ENCODE peak calls at places on chromosome 22, in four cellular contexts. P, E, K and M are unnamed samples.
A peak's percentile ranks its signal among the peaks of the same experiment; 100 is the strongest.

GRCh38 chr22:48494968-48495750 is 1332.5 kb downstream of the BRD1 start:
- DNase-seq in P (no peak), E (peak; percentile 40), K (no peak), M (no peak)

GRCh38 chr22:43957871-43958270 is 2.6 kb downstream of the SAMM50 start:
- DNase-seq in P (no peak), E (peak; percentile 19), K (no peak), M (no peak)

GRCh38 chr22:29674121-29674520 is 45.7 kb upstream of the CABP7 start:
- DNase-seq in P (no peak), E (no peak), K (no peak), M (no peak)

GRCh38 chr22:19543970-19544708 is 19.9 kb upstream of the CLDN5 start:
- DNase-seq in P (peak; percentile 31), E (no peak), K (peak; percentile 44), M (no peak)

GRCh38 chr22:20486229-20486628 is 9.4 kb downstream of the KLHL22 start:
- DNase-seq in P (no peak), E (no peak), K (no peak), M (no peak)

GRCh38 chr22:20885557-20886323 is 26.9 kb downstream of the SNAP29 start:
- DNase-seq in P (peak; percentile 87), E (peak; percentile 89), K (peak; percentile 84), M (no peak)

GRCh38 chr22:34800265-34800664 is 265.7 kb upstream of the ISX start:
- DNase-seq in P (peak; percentile 68), E (no peak), K (no peak), M (no peak)

GRCh38 chr22:39290724-39291161 is 28.7 kb downstream of the RPL3 start:
- DNase-seq in P (peak; percentile 41), E (peak; percentile 84), K (no peak), M (no peak)

GRCh38 chr22:23060612-23061400 is 9.5 kb upstream of the GNAZ start:
- DNase-seq in P (no peak), E (no peak), K (peak; percentile 2), M (peak; percentile 72)

GRCh38 chr22:40875111-40875510 is 13.2 kb upstream of the DNAJB7 start:
- DNase-seq in P (no peak), E (no peak), K (no peak), M (no peak)

GRCh38 chr22:33114570-33114969 is 56.4 kb upstream of the SYN3 start:
- DNase-seq in P (no peak), E (no peak), K (peak; percentile 67), M (no peak)

GRCh38 chr22:29048822-29049654 is 12.6 kb downstream of the C22orf31 start:
- DNase-seq in P (no peak), E (no peak), K (no peak), M (no peak)

GRCh38 chr22:20811971-20812660 is 38.2 kb downstream of the SERPIND1 start:
- DNase-seq in P (no peak), E (no peak), K (no peak), M (no peak)

GRCh38 chr22:19082793-19083192 is 39.4 kb downstream of the DGCR2 start:
- DNase-seq in P (no peak), E (peak; percentile 52), K (no peak), M (no peak)

GRCh38 chr22:48781391-48781790 is 1046.3 kb downstream of the BRD1 start:
- DNase-seq in P (no peak), E (peak; percentile 52), K (no peak), M (peak; percentile 55)

GRCh38 chr22:31046591-31047226 is 34.4 kb upstream of the SMTN start:
- DNase-seq in P (no peak), E (peak; percentile 86), K (peak; percentile 31), M (no peak)
- TF ChIP-seq POLR2AphosphoS5 in P (peak; percentile 22), E (peak; percentile 19), K (no peak), M (peak; percentile 30)

GRCh38 chr22:46052801-46053562 is 76.0 kb upstream of the WNT7B start:
- DNase-seq in P (no peak), E (peak; percentile 78), K (peak; percentile 85), M (no peak)
- TF ChIP-seq POLR2AphosphoS5 in P (no peak), E (peak; percentile 51), K (peak; percentile 34), M (no peak)

DNA sequence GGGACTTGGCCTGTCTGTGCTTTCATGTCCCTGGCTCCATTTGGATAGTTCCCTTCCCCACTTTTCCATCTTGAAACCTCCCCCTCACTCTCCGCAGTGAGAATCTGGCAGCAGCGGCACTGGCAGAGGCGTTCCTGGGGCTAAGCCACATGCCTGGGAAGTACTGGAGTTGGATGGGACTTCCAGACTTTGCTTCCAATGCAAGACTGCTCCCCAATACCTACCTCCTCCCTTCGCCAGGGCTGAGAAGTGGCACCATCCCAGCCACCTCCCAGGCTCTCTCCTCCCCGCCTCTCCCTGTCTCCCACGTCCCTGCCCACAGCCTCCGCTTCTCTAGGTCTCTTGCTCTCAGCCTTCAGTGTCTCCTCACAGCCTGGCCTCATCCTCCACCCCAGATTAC is 16.6 kb downstream of the TST start:
- DNase-seq in P (no peak), E (no peak), K (no peak), M (no peak)
- TF ChIP-seq POLR2AphosphoS5 in P (no peak), E (no peak), K (no peak), M (no peak)

GRCh38 chr22:26512149-26512793 is at the start of gene TFIP11:
- DNase-seq in P (peak; percentile 93), E (peak; percentile 96), K (peak; percentile 93), M (peak; percentile 98)
- TF ChIP-seq POLR2AphosphoS5 in P (peak; percentile 99), E (peak; percentile 96), K (peak; percentile 91), M (peak; percentile 92)

GRCh38 chr22:17969732-17970131 is 54.6 kb downstream of the MICAL3 start:
- DNase-seq in P (no peak), E (no peak), K (no peak), M (no peak)
- TF ChIP-seq POLR2AphosphoS5 in P (no peak), E (no peak), K (no peak), M (no peak)

DNA sequence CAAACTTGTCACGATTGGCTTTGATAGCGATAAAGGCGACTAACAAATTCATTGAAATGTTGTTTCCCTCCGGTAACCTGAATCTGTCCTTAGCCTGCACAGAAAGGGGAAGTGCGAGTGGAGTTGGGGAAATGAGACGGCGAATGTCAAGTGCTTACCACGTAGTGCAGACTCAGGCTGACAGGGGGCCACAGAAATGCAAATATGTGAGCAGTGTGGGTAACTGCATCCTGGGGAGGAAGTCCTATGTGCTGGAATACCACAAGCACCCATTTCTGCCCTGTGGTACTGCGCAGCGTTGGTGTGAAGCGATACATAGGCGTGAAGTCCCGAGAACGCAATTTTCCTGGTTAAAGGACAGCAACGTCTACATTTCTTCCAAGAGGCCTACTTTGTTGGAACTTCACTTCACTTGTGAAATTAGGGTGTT is 869 bp upstream of the EIF4ENIF1 start:
- DNase-seq in P (peak; percentile 28), E (peak; percentile 77), K (peak; percentile 58), M (no peak)
- TF ChIP-seq POLR2AphosphoS5 in P (no peak), E (no peak), K (no peak), M (no peak)

GRCh38 chr22:49936018-49936972 is 17.9 kb downstream of the CRELD2 start:
- DNase-seq in P (peak; percentile 80), E (peak; percentile 97), K (peak; percentile 84), M (no peak)
- TF ChIP-seq POLR2AphosphoS5 in P (peak; percentile 64), E (peak; percentile 69), K (no peak), M (peak; percentile 36)

GRCh38 chr22:49936973-49937757 is 18.7 kb downstream of the CRELD2 start:
- DNase-seq in P (no peak), E (no peak), K (no peak), M (no peak)
- TF ChIP-seq POLR2AphosphoS5 in P (no peak), E (peak; percentile 54), K (no peak), M (no peak)

GRCh38 chr22:24418786-24419479 is 8.5 kb upstream of the ADORA2A start:
- DNase-seq in P (no peak), E (no peak), K (peak; percentile 19), M (no peak)

GRCh38 chr22:24420977-24421343 is 6.4 kb upstream of the ADORA2A start:
- DNase-seq in P (no peak), E (no peak), K (no peak), M (no peak)

GRCh38 chr22:24421428-24421931 is 5.9 kb upstream of the ADORA2A start:
- DNase-seq in P (no peak), E (no peak), K (peak; percentile 56), M (no peak)

GRCh38 chr22:24419480-24419860 is 7.9 kb upstream of the ADORA2A start:
- DNase-seq in P (no peak), E (no peak), K (peak; percentile 16), M (no peak)

DNA sequence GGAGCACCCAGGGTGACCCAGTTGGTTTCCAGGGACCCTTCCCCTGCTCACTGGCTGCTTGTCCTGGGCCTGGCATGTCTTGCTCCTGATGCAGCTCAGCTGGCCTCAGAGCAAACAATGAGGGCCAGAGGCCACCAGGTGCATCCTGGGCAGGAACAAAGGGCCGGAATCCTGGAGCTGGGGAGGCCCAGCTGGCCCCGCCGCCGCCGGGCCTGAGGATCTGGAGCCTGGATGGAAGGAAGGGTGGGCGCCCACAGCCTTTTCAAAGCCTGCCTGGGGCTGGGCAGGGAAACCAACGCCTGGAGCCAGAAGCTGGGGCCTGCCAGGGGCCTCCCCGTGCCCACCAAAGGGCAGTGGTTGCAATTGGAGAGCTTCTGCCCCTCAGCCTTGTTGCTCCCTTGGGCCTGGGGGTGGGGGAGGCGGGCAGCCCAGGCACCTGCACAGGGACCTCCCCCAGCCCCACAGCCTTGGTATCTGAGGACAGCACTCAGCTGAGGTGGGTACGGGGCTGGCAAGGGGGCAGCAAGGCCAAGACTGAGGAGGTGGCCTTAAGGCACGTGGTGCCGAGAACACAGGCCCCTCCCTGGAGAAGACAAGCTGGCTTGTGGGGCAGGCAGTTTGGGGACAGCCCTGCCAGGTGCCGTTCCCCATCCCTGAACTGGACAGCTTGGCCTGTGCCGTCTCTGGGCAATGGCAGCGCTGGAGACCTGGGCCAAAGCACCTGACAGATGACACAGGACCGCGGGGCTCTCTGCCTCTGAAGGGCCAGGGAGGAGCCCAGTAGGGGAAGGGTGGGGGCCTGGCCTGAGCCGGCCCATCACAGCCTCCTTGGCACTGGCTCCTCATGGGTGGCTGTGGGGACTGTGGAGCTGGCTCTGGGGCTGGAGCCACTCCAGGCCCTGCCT is 7.1 kb upstream of the ADORA2A start:
- DNase-seq in P (no peak), E (peak; percentile 72), K (peak; percentile 56), M (no peak)
- TF ChIP-seq POLR2AphosphoS5 in P (no peak), E (no peak), K (peak; percentile 11), M (peak; percentile 43)

DNA sequence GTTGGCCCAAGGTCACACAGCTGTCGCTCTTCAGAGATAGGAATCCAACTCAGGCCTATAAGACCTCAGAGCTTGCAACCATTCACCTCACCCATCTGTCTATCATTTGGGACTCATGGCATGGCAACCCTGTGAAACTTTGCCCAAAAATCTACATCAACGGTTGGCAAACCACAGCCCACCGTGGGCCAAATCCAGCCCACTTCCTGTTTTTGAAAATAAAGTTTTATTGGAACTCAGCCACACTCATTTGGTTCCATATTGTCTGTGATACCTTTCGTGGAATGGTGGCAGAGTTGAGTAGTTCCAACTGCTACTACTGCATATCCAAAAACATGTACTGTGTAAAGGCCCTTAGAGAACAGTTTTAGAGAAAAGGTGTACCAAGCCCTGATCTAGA is 307.8 kb downstream of the MN1 start:
- DNase-seq in P (no peak), E (no peak), K (no peak), M (no peak)
- TF ChIP-seq POLR2AphosphoS5 in P (no peak), E (no peak), K (no peak), M (no peak)